ENCODE peak calls at places on chromosomes 13 and 19, in five cellular contexts. Y, W, U, V and F are unnamed samples.
A peak's percentile ranks its signal among the peaks of the same experiment; 100 is the strongest.

GRCh38 chr19:35266904-35267817 is 1.6 kb upstream of the USF2 start:
- DNase-seq in Y (peak; percentile 63), W (no peak), U (peak; percentile 57), V (peak; percentile 51), F (peak; percentile 39)

GRCh38 chr13:76012091-76012721 is 376.1 kb downstream of the LMO7 start:
- DNase-seq in Y (no peak), W (no peak), U (no peak), V (no peak), F (no peak)

GRCh38 chr13:91381371-91381770 is 17.1 kb upstream of the GPC5 start:
- DNase-seq in Y (no peak), W (no peak), U (no peak), V (no peak), F (peak; percentile 30)

GRCh38 chr13:110238795-110239194 is 68.2 kb downstream of the COL4A1 start:
- DNase-seq in Y (no peak), W (peak; percentile 37), U (no peak), V (no peak), F (no peak)

GRCh38 chr13:36282818-36283432 is 14.7 kb downstream of the CCDC169 start:
- DNase-seq in Y (no peak), W (no peak), U (no peak), V (no peak), F (no peak)

GRCh38 chr13:113765241-113765910 is 6.3 kb downstream of the TMEM255B start:
- DNase-seq in Y (no peak), W (no peak), U (no peak), V (no peak), F (no peak)

GRCh38 chr19:46863818-46864629 is 3.2 kb downstream of the ARHGAP35 start:
- DNase-seq in Y (no peak), W (peak; percentile 86), U (peak; percentile 36), V (peak; percentile 66), F (peak; percentile 34)

GRCh38 chr19:47447470-47448359 is 24.0 kb downstream of the SLC8A2 start:
- DNase-seq in Y (peak; percentile 37), W (no peak), U (peak; percentile 88), V (peak; percentile 99), F (peak; percentile 99)

GRCh38 chr13:41267106-41267505 is 3.7 kb upstream of the MTRF1 start:
- DNase-seq in Y (no peak), W (no peak), U (no peak), V (no peak), F (no peak)

GRCh38 chr19:16969127-16969526 is 57.5 kb downstream of the CPAMD8 start:
- DNase-seq in Y (no peak), W (no peak), U (no peak), V (no peak), F (peak; percentile 32)

GRCh38 chr13:112928958-112929777 is 39.8 kb upstream of the MCF2L start:
- DNase-seq in Y (no peak), W (no peak), U (no peak), V (no peak), F (peak; percentile 85)

GRCh38 chr13:105773241-105773640 is 762.2 kb downstream of the EFNB2 start:
- DNase-seq in Y (no peak), W (no peak), U (peak; percentile 9), V (no peak), F (no peak)

GRCh38 chr13:32940601-32941000 is 75.6 kb upstream of the KL start:
- DNase-seq in Y (peak; percentile 14), W (no peak), U (no peak), V (no peak), F (peak; percentile 74)

GRCh38 chr19:1079566-1080111 is 12.7 kb downstream of the ARHGAP45 start:
- DNase-seq in Y (no peak), W (no peak), U (no peak), V (peak; percentile 59), F (peak; percentile 72)

GRCh38 chr13:38763446-38764381 is 76.8 kb downstream of the FREM2 start:
- DNase-seq in Y (no peak), W (peak; percentile 4), U (peak; percentile 38), V (peak; percentile 37), F (peak; percentile 22)

GRCh38 chr13:49256841-49257240 is 9.1 kb downstream of the CDADC1 start:
- DNase-seq in Y (no peak), W (peak; percentile 35), U (no peak), V (no peak), F (no peak)

GRCh38 chr19:56720281-56720680 is 48.7 kb upstream of the ZNF835 start:
- DNase-seq in Y (peak; percentile 18), W (no peak), U (no peak), V (no peak), F (no peak)

GRCh38 chr13:112867301-112867711 is 101.7 kb upstream of the MCF2L start:
- DNase-seq in Y (no peak), W (no peak), U (no peak), V (no peak), F (no peak)

GRCh38 chr19:4136680-4137088 is 12.8 kb upstream of the MAP2K2 start:
- DNase-seq in Y (no peak), W (no peak), U (no peak), V (no peak), F (no peak)

GRCh38 chr19:4138445-4138844 is 14.5 kb upstream of the MAP2K2 start:
- DNase-seq in Y (no peak), W (no peak), U (no peak), V (no peak), F (no peak)

GRCh38 chr19:4139614-4140236 is 13.7 kb upstream of the CREB3L3 start:
- DNase-seq in Y (peak; percentile 81), W (no peak), U (peak; percentile 86), V (peak; percentile 90), F (peak; percentile 81)

GRCh38 chr19:4144666-4145261 is 8.7 kb upstream of the CREB3L3 start:
- DNase-seq in Y (no peak), W (no peak), U (no peak), V (no peak), F (no peak)

DNA sequence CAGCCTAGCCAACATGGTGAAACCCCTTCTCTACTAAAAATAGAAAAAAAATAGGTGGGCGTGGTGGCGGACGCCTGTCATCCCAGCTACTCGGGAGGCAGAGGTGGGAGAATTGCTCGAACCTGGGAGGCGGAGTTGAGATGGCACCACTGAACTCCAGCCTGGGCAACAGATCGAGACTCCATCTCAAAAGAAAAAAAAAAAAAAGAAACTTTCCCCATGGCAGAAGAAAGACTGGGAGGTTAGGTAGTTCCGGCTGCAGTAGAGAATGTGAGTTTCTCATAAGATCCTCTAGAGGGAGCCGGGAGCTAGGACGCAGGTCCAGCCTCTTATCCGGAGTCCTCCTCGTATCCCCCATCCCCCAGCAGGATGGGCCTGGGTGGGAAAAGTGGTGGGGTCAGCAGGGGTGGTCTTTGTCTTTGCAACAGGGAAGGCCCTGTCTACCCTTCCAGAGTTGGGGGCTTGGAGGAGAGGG is 13.2 kb upstream of the CREB3L3 start:
- DNase-seq in Y (no peak), W (no peak), U (peak; percentile 50), V (peak; percentile 75), F (peak; percentile 66)
- TF ChIP-seq CTCF in Y (peak; percentile 60), W (peak; percentile 77), U (peak; percentile 57), V (peak; percentile 63), F (peak; percentile 79)

GRCh38 chr19:13804830-13805683 is 9.8 kb downstream of the ZSWIM4 start:
- DNase-seq in Y (peak; percentile 34), W (no peak), U (peak; percentile 50), V (peak; percentile 88), F (peak; percentile 70)
- TF ChIP-seq CTCF in Y (peak; percentile 47), W (peak; percentile 11), U (peak; percentile 36), V (peak; percentile 75), F (peak; percentile 62)

GRCh38 chr19:18320865-18321728 is 1.8 kb downstream of the LSM4 start:
- DNase-seq in Y (no peak), W (no peak), U (no peak), V (no peak), F (no peak)
- TF ChIP-seq CTCF in Y (no peak), W (no peak), U (no peak), V (no peak), F (no peak)

GRCh38 chr13:27281420-27281819 is 10.8 kb downstream of the RASL11A start:
- DNase-seq in Y (no peak), W (no peak), U (no peak), V (no peak), F (no peak)

GRCh38 chr13:27288397-27288796 is 17.8 kb downstream of the RASL11A start:
- DNase-seq in Y (no peak), W (no peak), U (no peak), V (peak; percentile 8), F (no peak)

GRCh38 chr13:27280841-27281240 is 10.2 kb downstream of the RASL11A start:
- DNase-seq in Y (no peak), W (no peak), U (no peak), V (peak; percentile 16), F (no peak)

GRCh38 chr13:27280009-27280646 is 9.5 kb downstream of the RASL11A start:
- DNase-seq in Y (no peak), W (no peak), U (no peak), V (peak; percentile 22), F (no peak)

DNA sequence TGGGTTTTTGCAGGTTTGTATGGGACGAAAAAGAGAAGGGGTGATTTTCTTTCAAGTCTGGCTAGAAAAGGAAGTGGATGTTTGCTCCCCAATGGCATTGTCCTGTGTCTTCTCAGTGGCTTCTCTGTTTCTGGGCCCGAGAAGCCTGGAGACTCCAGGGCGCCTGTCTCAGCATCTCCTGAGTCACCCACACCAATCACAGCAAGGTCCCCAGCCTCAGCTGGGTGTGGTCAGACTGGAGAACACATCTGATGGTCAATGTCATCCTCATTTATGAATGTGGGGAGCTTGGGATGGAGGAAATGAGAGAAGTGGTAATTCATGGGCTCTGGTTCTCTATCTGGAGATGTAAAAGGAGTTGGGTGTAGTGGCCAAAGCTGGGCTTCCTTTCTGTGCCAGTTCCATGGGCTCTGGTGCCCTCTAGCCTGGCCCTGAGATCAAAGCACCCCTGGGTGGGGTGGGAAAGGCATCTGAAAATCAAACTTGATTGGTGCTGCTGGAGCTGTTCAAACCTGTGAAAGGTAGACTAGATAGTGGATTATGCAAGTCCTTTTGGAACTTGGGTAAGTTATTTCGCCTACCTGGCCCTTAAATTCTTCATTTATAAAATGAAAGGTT is 13.4 kb downstream of the RASL11A start:
- DNase-seq in Y (no peak), W (no peak), U (no peak), V (peak; percentile 19), F (no peak)
- TF ChIP-seq CTCF in Y (peak; percentile 29), W (peak; percentile 68), U (no peak), V (peak; percentile 38), F (peak; percentile 42)

GRCh38 chr19:12792048-12792852 is 964 bp downstream of the JUNB start:
- DNase-seq in Y (peak; percentile 75), W (no peak), U (peak; percentile 71), V (peak; percentile 84), F (peak; percentile 83)
- TF ChIP-seq CTCF in Y (no peak), W (no peak), U (no peak), V (no peak), F (no peak)